ENCODE peak calls at places on chromosomes 16 and 17, in four cellular contexts. One of them, this sample, is unnamed.

GRCh38 chr16:2200313-2200712 is 3.9 kb upstream of the CASKIN1 start:
- DNase-seq in IMR-90: no peak
- DNase-seq in endothelial cell of umbilical vein: no peak
- DNase-seq in K562: no peak
- DNase-seq in this sample: no peak

GRCh38 chr17:79294459-79295071 is 219.9 kb downstream of the ENGASE start:
- DNase-seq in IMR-90: peak; percentile 29
- DNase-seq in endothelial cell of umbilical vein: peak; percentile 56
- DNase-seq in K562: peak; percentile 71
- DNase-seq in this sample: no peak

GRCh38 chr17:28255616-28256015 is 63.4 kb upstream of the TMEM97 start:
- DNase-seq in IMR-90: no peak
- DNase-seq in endothelial cell of umbilical vein: no peak
- DNase-seq in K562: no peak
- DNase-seq in this sample: no peak

GRCh38 chr16:19717781-19718623 is at the start of the genes IQCK and KNOP1:
- DNase-seq in IMR-90: peak; percentile 87
- DNase-seq in endothelial cell of umbilical vein: peak; percentile 89
- DNase-seq in K562: peak; percentile 91
- DNase-seq in this sample: peak; percentile 51

GRCh38 chr17:80676096-80676466 is 131.4 kb downstream of the RPTOR start:
- DNase-seq in IMR-90: no peak
- DNase-seq in endothelial cell of umbilical vein: no peak
- DNase-seq in K562: no peak
- DNase-seq in this sample: no peak

GRCh38 chr16:80766798-80767197 is 37.6 kb downstream of the CDYL2 start:
- DNase-seq in IMR-90: no peak
- DNase-seq in endothelial cell of umbilical vein: no peak
- DNase-seq in K562: no peak
- DNase-seq in this sample: no peak

GRCh38 chr16:53372942-53373871 is 61.1 kb upstream of the RBL2 start:
- DNase-seq in IMR-90: no peak
- DNase-seq in endothelial cell of umbilical vein: no peak
- DNase-seq in K562: peak; percentile 28
- DNase-seq in this sample: no peak

GRCh38 chr16:85571813-85572619 is 41.1 kb upstream of the GSE1 start:
- DNase-seq in IMR-90: no peak
- DNase-seq in endothelial cell of umbilical vein: no peak
- DNase-seq in K562: no peak
- DNase-seq in this sample: no peak

GRCh38 chr16:87463722-87464690 is 28.8 kb downstream of the ZCCHC14 start:
- DNase-seq in IMR-90: peak; percentile 89
- DNase-seq in endothelial cell of umbilical vein: peak; percentile 96
- DNase-seq in K562: peak; percentile 42
- DNase-seq in this sample: no peak

GRCh38 chr16:58652741-58653140 is 23.1 kb upstream of the CNOT1 start:
- DNase-seq in IMR-90: peak; percentile 60
- DNase-seq in endothelial cell of umbilical vein: no peak
- DNase-seq in K562: no peak
- DNase-seq in this sample: no peak

GRCh38 chr17:2705263-2705662 is 6.3 kb downstream of the CLUH start:
- DNase-seq in IMR-90: peak; percentile 84
- DNase-seq in endothelial cell of umbilical vein: peak; percentile 10
- DNase-seq in K562: no peak
- DNase-seq in this sample: no peak
- TF ChIP-seq FOS in IMR-90: peak; percentile 46
- TF ChIP-seq FOS in endothelial cell of umbilical vein: peak; percentile 30
- TF ChIP-seq FOS in K562: no peak
- TF ChIP-seq FOS in this sample: no peak

GRCh38 chr16:56551796-56552738 is 12.8 kb upstream of the MT4 start:
- DNase-seq in IMR-90: no peak
- DNase-seq in endothelial cell of umbilical vein: no peak
- DNase-seq in K562: no peak
- DNase-seq in this sample: no peak
- TF ChIP-seq FOS in IMR-90: no peak
- TF ChIP-seq FOS in endothelial cell of umbilical vein: no peak
- TF ChIP-seq FOS in K562: no peak
- TF ChIP-seq FOS in this sample: no peak

DNA sequence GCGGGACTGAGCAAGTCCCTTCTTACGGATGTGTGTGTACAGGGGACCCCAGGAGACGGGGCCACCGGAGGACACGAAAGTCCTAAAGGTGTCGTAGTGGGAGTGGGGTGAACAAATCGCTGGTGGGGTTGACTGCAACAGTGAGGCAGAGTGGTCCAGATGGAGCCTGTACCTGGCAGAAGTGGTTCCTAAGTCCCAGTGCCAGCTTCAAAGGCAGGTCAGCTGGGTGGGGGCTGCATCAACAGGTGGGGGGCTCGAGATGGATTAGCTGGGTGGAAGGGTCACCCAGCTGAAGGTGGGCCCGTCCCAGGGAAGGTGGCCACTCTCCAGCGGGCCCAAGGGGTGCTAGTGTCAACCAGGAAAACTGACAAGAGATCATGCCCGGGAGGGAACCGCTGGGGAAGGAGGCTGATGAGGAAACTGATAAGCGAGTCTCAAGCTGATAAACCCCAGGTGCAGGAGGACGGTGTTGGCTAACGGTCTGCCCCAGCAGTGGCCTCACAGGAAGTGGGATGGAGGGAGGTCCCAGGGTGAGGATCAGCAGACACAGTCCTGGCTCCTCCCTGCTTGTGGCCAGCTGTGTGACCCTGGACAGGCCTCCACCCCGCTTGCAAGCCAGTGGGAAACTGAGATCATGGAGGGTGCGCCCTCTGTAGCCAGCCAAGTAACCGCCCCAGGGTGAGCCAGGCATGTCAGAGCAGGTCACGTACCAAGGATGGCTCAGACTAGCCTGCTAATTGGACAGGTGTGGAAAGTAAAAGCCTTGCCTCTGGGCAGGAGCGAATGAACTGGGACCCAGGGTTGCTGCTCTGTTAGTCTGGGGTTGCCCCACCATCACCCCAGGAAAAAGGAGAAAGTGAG is 1.0 kb downstream of the ORAI3 start:
- DNase-seq in IMR-90: peak; percentile 80
- DNase-seq in endothelial cell of umbilical vein: peak; percentile 50
- DNase-seq in K562: peak; percentile 82
- DNase-seq in this sample: peak; percentile 71
- TF ChIP-seq FOS in IMR-90: no peak
- TF ChIP-seq FOS in endothelial cell of umbilical vein: no peak
- TF ChIP-seq FOS in K562: no peak
- TF ChIP-seq FOS in this sample: no peak

GRCh38 chr17:37177234-37177633 is 198.6 kb upstream of the C17orf78 start:
- DNase-seq in IMR-90: no peak
- DNase-seq in endothelial cell of umbilical vein: no peak
- DNase-seq in K562: no peak
- DNase-seq in this sample: no peak
- TF ChIP-seq FOS in IMR-90: no peak
- TF ChIP-seq FOS in endothelial cell of umbilical vein: no peak
- TF ChIP-seq FOS in K562: no peak
- TF ChIP-seq FOS in this sample: no peak

DNA sequence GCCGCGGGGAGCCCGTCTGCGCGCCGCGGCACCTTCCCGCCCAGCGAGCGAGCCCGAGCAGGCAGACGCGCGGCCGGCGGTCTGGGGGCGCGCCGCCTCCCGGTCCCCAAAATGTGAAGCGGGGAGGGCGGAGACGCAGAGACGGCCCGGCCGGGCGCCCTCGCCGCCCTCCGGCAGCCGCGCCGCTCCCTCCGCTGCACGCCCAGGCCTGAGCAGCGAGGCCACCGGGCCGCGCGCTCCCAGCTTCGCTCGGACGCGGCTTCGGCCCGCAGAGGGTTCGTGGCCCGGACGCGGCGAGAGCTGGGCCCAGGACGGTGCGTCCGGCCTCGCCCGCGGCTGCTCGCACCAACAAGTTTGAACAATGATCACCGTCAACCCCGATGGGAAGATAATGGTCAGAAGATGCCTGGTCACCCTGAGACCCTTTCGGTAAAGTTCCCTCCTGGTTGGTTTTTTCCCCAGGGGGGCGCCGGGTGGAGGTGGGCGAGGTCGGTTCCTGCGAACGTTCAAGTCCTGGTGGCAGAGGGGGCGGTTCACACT is 535 bp downstream of the MGAT5B start:
- DNase-seq in IMR-90: no peak
- DNase-seq in endothelial cell of umbilical vein: no peak
- DNase-seq in K562: no peak
- DNase-seq in this sample: no peak
- TF ChIP-seq FOS in IMR-90: no peak
- TF ChIP-seq FOS in endothelial cell of umbilical vein: no peak
- TF ChIP-seq FOS in K562: no peak
- TF ChIP-seq FOS in this sample: no peak

GRCh38 chr17:64773386-64773835 is 111.3 kb upstream of the SMURF2 start:
- DNase-seq in IMR-90: no peak
- DNase-seq in endothelial cell of umbilical vein: no peak
- DNase-seq in K562: no peak
- DNase-seq in this sample: no peak

GRCh38 chr17:64774888-64775600 is 112.9 kb upstream of the SMURF2 start:
- DNase-seq in IMR-90: no peak
- DNase-seq in endothelial cell of umbilical vein: no peak
- DNase-seq in K562: no peak
- DNase-seq in this sample: no peak

GRCh38 chr17:64772845-64773299 is 110.8 kb upstream of the SMURF2 start:
- DNase-seq in IMR-90: no peak
- DNase-seq in endothelial cell of umbilical vein: no peak
- DNase-seq in K562: no peak
- DNase-seq in this sample: no peak

GRCh38 chr17:64775701-64776570 is 113.8 kb upstream of the SMURF2 start:
- DNase-seq in IMR-90: no peak
- DNase-seq in endothelial cell of umbilical vein: no peak
- DNase-seq in K562: no peak
- DNase-seq in this sample: no peak

DNA sequence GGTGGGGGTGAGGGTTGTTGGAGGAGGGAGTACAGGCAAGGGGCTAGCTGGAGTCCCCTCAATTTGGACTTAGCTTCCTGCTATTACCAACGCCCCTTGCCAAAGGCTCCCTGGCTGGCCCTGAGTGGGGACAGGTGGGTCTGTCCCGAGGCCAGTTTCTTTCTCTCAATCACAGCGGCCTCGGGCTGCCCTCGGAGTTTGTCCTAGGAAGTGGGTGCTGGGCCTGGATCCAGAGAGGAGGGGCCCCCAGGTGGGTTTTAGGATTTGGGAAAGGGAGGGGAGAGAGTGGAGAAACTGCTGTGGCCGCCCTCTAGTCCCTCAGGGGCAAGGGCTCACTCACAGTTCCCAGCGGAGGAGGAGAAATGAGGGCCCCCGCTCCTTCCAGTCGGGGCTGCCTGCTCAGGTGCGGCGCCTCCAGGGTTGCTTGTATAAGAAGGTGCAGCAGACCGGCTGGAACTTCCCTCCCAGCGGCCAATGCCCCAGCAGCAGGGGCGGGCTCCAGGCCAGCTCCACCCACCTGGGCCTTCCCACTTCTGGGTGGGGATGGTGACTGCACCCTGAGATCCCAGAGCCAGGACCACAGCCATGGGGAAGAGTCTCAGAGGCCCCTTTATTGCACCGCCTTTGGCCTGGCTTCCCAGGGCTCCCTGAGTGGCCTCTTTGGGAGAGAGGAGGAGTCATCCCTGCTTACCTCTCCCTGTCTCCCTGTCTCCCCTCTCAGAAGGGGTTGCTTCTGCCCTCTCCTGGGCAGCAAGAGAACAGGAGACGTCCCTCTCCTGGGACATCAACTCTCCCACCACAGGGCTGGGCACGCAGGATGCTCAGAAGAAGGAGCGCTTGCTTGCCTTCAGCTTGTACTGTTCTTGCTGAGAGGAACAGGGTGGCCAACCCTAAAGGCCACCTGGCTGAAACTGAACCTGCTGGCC is 112.0 kb upstream of the SMURF2 start:
- DNase-seq in IMR-90: peak; percentile 75
- DNase-seq in endothelial cell of umbilical vein: peak; percentile 40
- DNase-seq in K562: peak; percentile 78
- DNase-seq in this sample: no peak
- TF ChIP-seq FOS in IMR-90: no peak
- TF ChIP-seq FOS in endothelial cell of umbilical vein: no peak
- TF ChIP-seq FOS in K562: no peak
- TF ChIP-seq FOS in this sample: no peak

GRCh38 chr17:18327093-18327492 is 12.0 kb downstream of the SMCR8 start:
- DNase-seq in IMR-90: no peak
- DNase-seq in endothelial cell of umbilical vein: no peak
- DNase-seq in K562: no peak
- DNase-seq in this sample: no peak

GRCh38 chr17:18326039-18326438 is 10.9 kb downstream of the SMCR8 start:
- DNase-seq in IMR-90: no peak
- DNase-seq in endothelial cell of umbilical vein: no peak
- DNase-seq in K562: no peak
- DNase-seq in this sample: no peak

GRCh38 chr17:18326572-18326971 is 11.5 kb downstream of the SMCR8 start:
- DNase-seq in IMR-90: no peak
- DNase-seq in endothelial cell of umbilical vein: no peak
- DNase-seq in K562: no peak
- DNase-seq in this sample: no peak

GRCh38 chr17:18328643-18329204 is 13.6 kb downstream of the SMCR8 start:
- DNase-seq in IMR-90: no peak
- DNase-seq in endothelial cell of umbilical vein: no peak
- DNase-seq in K562: no peak
- DNase-seq in this sample: no peak

GRCh38 chr17:18327556-18327955 is 12.5 kb downstream of the SMCR8 start:
- DNase-seq in IMR-90: no peak
- DNase-seq in endothelial cell of umbilical vein: no peak
- DNase-seq in K562: no peak
- DNase-seq in this sample: no peak
- TF ChIP-seq FOS in IMR-90: no peak
- TF ChIP-seq FOS in endothelial cell of umbilical vein: no peak
- TF ChIP-seq FOS in K562: no peak
- TF ChIP-seq FOS in this sample: no peak

GRCh38 chr16:626787-627457 is 3.9 kb upstream of the WFIKKN1 start:
- DNase-seq in IMR-90: peak; percentile 97
- DNase-seq in endothelial cell of umbilical vein: peak; percentile 79
- DNase-seq in K562: peak; percentile 70
- DNase-seq in this sample: no peak
- TF ChIP-seq FOS in IMR-90: peak; percentile 98
- TF ChIP-seq FOS in endothelial cell of umbilical vein: peak; percentile 76
- TF ChIP-seq FOS in K562: no peak
- TF ChIP-seq FOS in this sample: no peak